ENCODE peak calls at places on chromosomes 4 and X, in five cellular contexts. V is upper lobe of left lung, I is right lobe of liver, S is Peyer's patch, C is mucosa of descending colon. Q is an unnamed sample.

GRCh38 chrX:154431321-154431720 is 2.8 kb downstream of the ATP6AP1 start:
- DNase-seq in V (peak; percentile 67), C (peak; percentile 55), I (no peak), S (no peak), Q (no peak)

GRCh38 chr4:3442959-3443749 is 1.4 kb downstream of the HGFAC start:
- DNase-seq in C (peak; percentile 52), V (peak; percentile 41), S (peak; percentile 71), I (peak; percentile 69), Q (peak; percentile 69)

GRCh38 chr4:78560296-78560963 is 8.9 kb downstream of the ANXA3 start:
- DNase-seq in C (no peak), I (no peak), S (no peak), V (peak; percentile 40), Q (no peak)

GRCh38 chr4:85807247-85807915 is 332.4 kb downstream of the ARHGAP24 start:
- DNase-seq in S (no peak), I (no peak), C (no peak), V (no peak), Q (no peak)

GRCh38 chr4:31415629-31416028 is 695.5 kb downstream of the PCDH7 start:
- DNase-seq in C (no peak), I (no peak), S (no peak), V (no peak), Q (no peak)

GRCh38 chr4:145808021-145808650 is 128.2 kb downstream of the C4orf51 start:
- DNase-seq in I (no peak), C (no peak), S (no peak), V (no peak), Q (peak; percentile 77)

GRCh38 chr4:15353207-15353606 is 74.6 kb upstream of the C1QTNF7 start:
- DNase-seq in I (no peak), C (no peak), S (no peak), V (no peak), Q (no peak)

GRCh38 chr4:187603093-187603395 is 392.5 kb upstream of the ZFP42 start:
- DNase-seq in V (no peak), S (no peak), I (no peak), C (no peak), Q (no peak)

GRCh38 chr4:89158884-89159503 is 47.7 kb downstream of the TIGD2 start:
- DNase-seq in V (no peak), I (no peak), S (no peak), C (no peak), Q (no peak)

GRCh38 chr4:13966241-13967195 is 339.0 kb upstream of the BOD1L1 start:
- DNase-seq in I (no peak), V (no peak), C (no peak), S (no peak), Q (no peak)

GRCh38 chr4:48649505-48649904 is 130.6 kb downstream of the FRYL start:
- DNase-seq in S (no peak), V (no peak), C (no peak), I (no peak), Q (no peak)

GRCh38 chr4:48651869-48652447 is 128.1 kb downstream of the FRYL start:
- DNase-seq in S (no peak), V (no peak), C (no peak), I (no peak), Q (no peak)

GRCh38 chr4:48654015-48654664 is 125.9 kb downstream of the FRYL start:
- DNase-seq in I (no peak), C (no peak), S (no peak), V (no peak), Q (no peak)

GRCh38 chr4:48653217-48654014 is 126.7 kb downstream of the FRYL start:
- DNase-seq in V (no peak), S (no peak), I (no peak), C (no peak), Q (no peak)
- H3K4me3 ChIP-seq in V (peak overlapping the region; percentile 11), S (no peak overlapping the region), I (no peak overlapping the region), C (no peak overlapping the region), Q (no peak overlapping the region)

DNA sequence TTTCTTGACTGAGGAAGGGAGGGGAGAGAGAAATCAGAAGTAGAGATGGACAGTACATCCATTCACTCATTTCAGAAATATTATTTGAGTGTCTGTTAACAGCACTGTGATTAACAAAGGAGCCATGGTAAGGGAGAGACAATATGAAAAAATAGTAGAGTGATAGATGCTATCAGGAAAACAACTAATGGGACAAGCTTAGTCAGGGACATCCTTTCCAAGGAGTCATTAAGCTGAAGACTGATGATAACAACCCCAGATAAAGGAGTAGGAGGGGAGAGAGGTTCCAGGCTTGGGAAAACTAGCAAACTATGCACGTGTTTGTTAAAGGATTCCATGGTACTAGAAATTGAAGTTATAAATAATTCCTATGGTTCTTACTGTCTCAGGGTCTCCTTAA is 122.2 kb downstream of the CBR4 start:
- DNase-seq in I (no peak), V (no peak), C (no peak), S (no peak), Q (no peak)
- H3K36me3 ChIP-seq in I (no peaks in the 10 kb centered on the region), V (no peaks in the 10 kb centered on the region), C (no peaks in the 10 kb centered on the region), S (peaks cover 28% of the 10 kb centered on the region), Q (no peaks in the 10 kb centered on the region)

GRCh38 chr4:40055379-40055872 is 1.2 kb upstream of the N4BP2 start:
- DNase-seq in I (no peak), V (no peak), S (no peak), C (no peak), Q (no peak)
- TF ChIP-seq CTCF in I (no peak), V (no peak), S (no peak), C (no peak), Q (no peak)

DNA sequence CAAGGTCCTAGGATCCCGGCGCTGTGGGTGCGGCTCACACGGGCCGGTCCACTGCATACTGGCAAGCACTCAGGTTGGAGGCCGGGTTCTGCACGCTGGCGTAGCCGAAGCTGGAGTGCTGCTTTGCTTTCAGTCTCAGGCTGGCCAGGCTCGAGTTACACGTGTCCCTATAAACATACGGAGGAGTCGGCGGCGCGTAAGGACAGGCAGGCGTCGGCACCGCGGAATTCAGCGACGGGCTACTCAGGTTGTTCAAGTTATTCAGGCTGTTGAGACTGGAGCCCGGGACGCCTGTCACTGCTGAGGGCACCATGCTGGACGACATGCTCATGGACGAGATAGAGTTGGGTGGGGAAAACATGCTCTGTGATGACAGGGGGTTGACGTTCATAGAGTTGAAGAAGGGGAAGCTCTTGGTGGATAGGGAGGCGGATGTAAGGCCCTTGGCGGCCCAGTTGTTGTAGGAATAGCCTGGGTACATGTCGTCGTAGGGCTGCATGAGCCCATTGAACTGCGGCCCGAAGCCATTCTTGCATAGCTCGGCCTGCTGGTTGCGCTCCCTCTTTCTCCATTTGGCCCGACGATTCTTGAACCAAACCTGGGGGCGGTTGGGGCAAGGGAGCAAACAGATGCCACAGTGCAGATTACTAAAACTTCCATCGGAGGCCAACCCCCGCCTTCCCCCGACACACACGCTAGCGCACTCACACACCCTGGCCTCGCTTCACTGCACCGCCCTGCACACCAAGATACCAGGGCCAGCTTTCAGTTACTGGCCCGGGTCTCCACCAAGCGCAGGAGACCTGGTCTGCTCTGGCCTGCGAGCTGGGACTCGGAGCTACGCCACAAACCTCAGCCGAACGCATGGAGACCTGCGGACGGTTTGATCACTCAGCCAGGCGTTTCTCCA is 4.5 kb downstream of the PITX2 start:
- DNase-seq in V (no peak), S (peak; percentile 85), I (no peak), C (no peak), Q (no peak)
- H3K4me3 ChIP-seq in V (no peak overlapping the region), S (no peak overlapping the region), I (no peak overlapping the region), C (no peak overlapping the region), Q (no peak overlapping the region)

GRCh38 chr4:7027913-7028312 is 15.3 kb upstream of the TADA2B start:
- DNase-seq in V (no peak), S (no peak), I (no peak), C (no peak), Q (no peak)

GRCh38 chr4:7029212-7029611 is 14.0 kb upstream of the TADA2B start:
- DNase-seq in I (peak; percentile 85), V (no peak), C (no peak), S (no peak), Q (no peak)

GRCh38 chr4:7026107-7026506 is 17.1 kb upstream of the TADA2B start:
- DNase-seq in S (no peak), V (no peak), I (no peak), C (no peak), Q (no peak)

GRCh38 chr4:7025040-7025602 is 18.1 kb upstream of the TADA2B start:
- DNase-seq in V (no peak), I (peak; percentile 46), C (no peak), S (no peak), Q (no peak)

DNA sequence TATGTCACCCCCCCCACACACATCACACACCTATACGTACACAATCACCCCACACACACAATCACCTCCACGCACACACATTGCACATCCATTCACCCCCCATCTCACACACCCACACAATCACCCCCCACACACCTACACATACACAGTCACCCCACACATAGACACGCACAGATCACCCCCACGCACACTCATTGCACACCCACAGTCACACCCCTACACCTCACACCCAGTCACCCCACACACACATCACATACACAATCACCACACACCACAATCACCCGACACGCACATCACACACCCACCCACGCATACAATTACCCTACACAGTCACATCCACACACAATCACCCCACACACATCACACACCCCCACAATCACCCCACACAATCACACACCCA is 15.9 kb upstream of the TADA2B start:
- DNase-seq in I (no peak), S (no peak), V (no peak), C (no peak), Q (no peak)
- H3K36me3 ChIP-seq in I (peaks cover 30% of the 10 kb centered on the region), S (peaks cover 97% of the 10 kb centered on the region), V (peaks cover 22% of the 10 kb centered on the region), C (peaks cover 4% of the 10 kb centered on the region), Q (peaks cover 27% of the 10 kb centered on the region)

GRCh38 chr4:166169111-166169510 is 296.1 kb downstream of the TLL1 start:
- DNase-seq in V (no peak), C (no peak), S (no peak), I (no peak), Q (no peak)
- TF ChIP-seq CTCF in V (no peak), C (no peak), S (no peak), I (no peak), Q (peak; percentile 56)

DNA sequence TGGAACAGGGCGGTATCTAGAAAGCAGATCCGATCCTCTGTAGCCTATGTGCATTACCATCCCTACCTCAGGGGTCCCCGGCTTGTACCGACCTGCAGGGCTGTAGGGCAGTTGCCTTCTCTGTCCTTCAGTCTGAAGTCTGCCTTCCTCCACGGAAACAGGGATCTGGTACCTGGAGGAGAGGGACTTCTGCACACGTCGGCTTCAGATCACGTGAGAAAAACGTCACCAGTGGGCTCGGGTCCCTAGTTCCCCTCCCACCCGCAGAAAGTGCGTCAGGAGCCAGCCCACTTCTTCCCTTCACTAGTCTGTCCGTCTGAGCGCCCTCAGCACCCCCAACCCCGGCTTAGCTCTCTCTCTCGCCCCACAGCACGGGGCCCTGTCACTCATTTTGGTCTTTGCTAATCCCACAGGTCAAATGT is at the start of gene TCEAL5:
- DNase-seq in C (no peak), S (no peak), V (no peak), I (no peak), Q (no peak)
- H3K4me3 ChIP-seq in C (no peak within 1 kb of the TSS), S (no peak within 1 kb of the TSS), V (no peak within 1 kb of the TSS), I (no peak within 1 kb of the TSS), Q (no peak within 1 kb of the TSS)

GRCh38 chrX:45843518-45843917 is 642.8 kb upstream of the DIPK2B start:
- DNase-seq in C (no peak), V (no peak), S (no peak), I (no peak), Q (no peak)

GRCh38 chrX:45842916-45843315 is 642.2 kb upstream of the DIPK2B start:
- DNase-seq in V (no peak), I (no peak), C (no peak), S (no peak), Q (no peak)

GRCh38 chrX:45840411-45840950 is 639.8 kb upstream of the DIPK2B start:
- DNase-seq in I (no peak), S (no peak), C (no peak), V (no peak), Q (no peak)

GRCh38 chrX:45845142-45845541 is 644.5 kb upstream of the DIPK2B start:
- DNase-seq in I (no peak), S (no peak), C (no peak), V (no peak), Q (no peak)

GRCh38 chrX:45842207-45842900 is 641.7 kb upstream of the DIPK2B start:
- DNase-seq in I (no peak), C (no peak), S (no peak), V (no peak), Q (no peak)
- H3K36me3 ChIP-seq in I (no peaks in the 10 kb centered on the region), C (no peaks in the 10 kb centered on the region), S (no peaks in the 10 kb centered on the region), V (no peaks in the 10 kb centered on the region), Q (no peaks in the 10 kb centered on the region)